ENCODE peak calls at places on chromosomes 12 and 14, in six cellular contexts. One of them, this sample, is unnamed.

GRCh38 chr12:3882896-3883564 is 9.8 kb upstream of the PARP11 start:
- DNase-seq in NCI-H2029 treated with DMSO at 0.1 percent for 48 hours: no peak
- DNase-seq in aorta: no peak
- DNase-seq in NCI-H1092 treated with DMSO at 0.1 percent for 48 hours: no peak
- DNase-seq in T-helper 2 cell: no peak
- DNase-seq in brain microvascular endothelial cell: peak; percentile 8
- DNase-seq in this sample: no peak

GRCh38 chr12:85872497-85873091 is 1.5 kb upstream of the NTS start:
- DNase-seq in NCI-H2029 treated with DMSO at 0.1 percent for 48 hours: peak; percentile 25
- DNase-seq in aorta: no peak
- DNase-seq in NCI-H1092 treated with DMSO at 0.1 percent for 48 hours: peak; percentile 58
- DNase-seq in T-helper 2 cell: no peak
- DNase-seq in brain microvascular endothelial cell: peak; percentile 43
- DNase-seq in this sample: no peak

GRCh38 chr14:31947076-31947475 is 130.0 kb upstream of the ARHGAP5 start:
- DNase-seq in NCI-H2029 treated with DMSO at 0.1 percent for 48 hours: no peak
- DNase-seq in aorta: no peak
- DNase-seq in NCI-H1092 treated with DMSO at 0.1 percent for 48 hours: no peak
- DNase-seq in T-helper 2 cell: no peak
- DNase-seq in brain microvascular endothelial cell: no peak
- DNase-seq in this sample: no peak

GRCh38 chr14:80664576-80664975 is 277.0 kb downstream of the CEP128 start:
- DNase-seq in NCI-H2029 treated with DMSO at 0.1 percent for 48 hours: no peak
- DNase-seq in aorta: no peak
- DNase-seq in NCI-H1092 treated with DMSO at 0.1 percent for 48 hours: no peak
- DNase-seq in T-helper 2 cell: no peak
- DNase-seq in brain microvascular endothelial cell: peak; percentile 9
- DNase-seq in this sample: no peak

GRCh38 chr12:66321433-66321832 is 19.1 kb downstream of the HELB start:
- DNase-seq in NCI-H2029 treated with DMSO at 0.1 percent for 48 hours: no peak
- DNase-seq in aorta: no peak
- DNase-seq in NCI-H1092 treated with DMSO at 0.1 percent for 48 hours: no peak
- DNase-seq in T-helper 2 cell: no peak
- DNase-seq in brain microvascular endothelial cell: no peak
- DNase-seq in this sample: no peak

GRCh38 chr14:30270200-30271161 is 288.5 kb upstream of the G2E3 start:
- DNase-seq in NCI-H2029 treated with DMSO at 0.1 percent for 48 hours: peak; percentile 57
- DNase-seq in aorta: peak; percentile 90
- DNase-seq in NCI-H1092 treated with DMSO at 0.1 percent for 48 hours: peak; percentile 76
- DNase-seq in T-helper 2 cell: peak; percentile 7
- DNase-seq in brain microvascular endothelial cell: peak; percentile 79
- DNase-seq in this sample: peak; percentile 76

GRCh38 chr14:62103497-62103896 is 341.3 kb downstream of the SNAPC1 start:
- DNase-seq in NCI-H2029 treated with DMSO at 0.1 percent for 48 hours: no peak
- DNase-seq in aorta: no peak
- DNase-seq in NCI-H1092 treated with DMSO at 0.1 percent for 48 hours: peak; percentile 26
- DNase-seq in T-helper 2 cell: no peak
- DNase-seq in brain microvascular endothelial cell: no peak
- DNase-seq in this sample: no peak

GRCh38 chr14:90544971-90545370 is 148.1 kb downstream of the CALM1 start:
- DNase-seq in NCI-H2029 treated with DMSO at 0.1 percent for 48 hours: no peak
- DNase-seq in aorta: peak; percentile 32
- DNase-seq in NCI-H1092 treated with DMSO at 0.1 percent for 48 hours: no peak
- DNase-seq in T-helper 2 cell: no peak
- DNase-seq in brain microvascular endothelial cell: no peak
- DNase-seq in this sample: peak; percentile 78

GRCh38 chr12:49369723-49370145 is 2.5 kb downstream of the SPATS2 start:
- DNase-seq in NCI-H2029 treated with DMSO at 0.1 percent for 48 hours: peak; percentile 49
- DNase-seq in aorta: no peak
- DNase-seq in NCI-H1092 treated with DMSO at 0.1 percent for 48 hours: no peak
- DNase-seq in T-helper 2 cell: no peak
- DNase-seq in brain microvascular endothelial cell: no peak
- DNase-seq in this sample: no peak

GRCh38 chr12:7155471-7156034 is 25.4 kb downstream of the CLSTN3 start:
- DNase-seq in NCI-H2029 treated with DMSO at 0.1 percent for 48 hours: peak; percentile 28
- DNase-seq in aorta: no peak
- DNase-seq in NCI-H1092 treated with DMSO at 0.1 percent for 48 hours: peak; percentile 9
- DNase-seq in T-helper 2 cell: no peak
- DNase-seq in brain microvascular endothelial cell: no peak
- DNase-seq in this sample: no peak

GRCh38 chr12:119204716-119205285 is 26.1 kb downstream of the HSPB8 start:
- DNase-seq in NCI-H2029 treated with DMSO at 0.1 percent for 48 hours: no peak
- DNase-seq in aorta: no peak
- DNase-seq in NCI-H1092 treated with DMSO at 0.1 percent for 48 hours: no peak
- DNase-seq in T-helper 2 cell: no peak
- DNase-seq in brain microvascular endothelial cell: no peak
- DNase-seq in this sample: no peak

GRCh38 chr12:121196902-121197301 is 13.0 kb upstream of the P2RX4 start:
- DNase-seq in NCI-H2029 treated with DMSO at 0.1 percent for 48 hours: no peak
- DNase-seq in aorta: no peak
- DNase-seq in NCI-H1092 treated with DMSO at 0.1 percent for 48 hours: no peak
- DNase-seq in T-helper 2 cell: no peak
- DNase-seq in brain microvascular endothelial cell: no peak
- DNase-seq in this sample: no peak

GRCh38 chr12:48838048-48838447 is 13.9 kb downstream of the DDX23 start:
- DNase-seq in NCI-H2029 treated with DMSO at 0.1 percent for 48 hours: no peak
- DNase-seq in aorta: no peak
- DNase-seq in NCI-H1092 treated with DMSO at 0.1 percent for 48 hours: no peak
- DNase-seq in T-helper 2 cell: no peak
- DNase-seq in brain microvascular endothelial cell: no peak
- DNase-seq in this sample: no peak

GRCh38 chr12:1553987-1554982 is 40.1 kb downstream of the FBXL14 start:
- DNase-seq in NCI-H2029 treated with DMSO at 0.1 percent for 48 hours: no peak
- DNase-seq in aorta: no peak
- DNase-seq in NCI-H1092 treated with DMSO at 0.1 percent for 48 hours: no peak
- DNase-seq in T-helper 2 cell: no peak
- DNase-seq in brain microvascular endothelial cell: no peak
- DNase-seq in this sample: no peak

GRCh38 chr14:24426912-24427536 is 2.4 kb downstream of the CBLN3 start:
- DNase-seq in NCI-H2029 treated with DMSO at 0.1 percent for 48 hours: no peak
- DNase-seq in aorta: peak; percentile 43
- DNase-seq in NCI-H1092 treated with DMSO at 0.1 percent for 48 hours: no peak
- DNase-seq in T-helper 2 cell: no peak
- DNase-seq in brain microvascular endothelial cell: no peak
- DNase-seq in this sample: no peak

GRCh38 chr12:79692249-79692619 is 1.5 kb upstream of the PAWR start:
- DNase-seq in NCI-H2029 treated with DMSO at 0.1 percent for 48 hours: no peak
- DNase-seq in aorta: no peak
- DNase-seq in NCI-H1092 treated with DMSO at 0.1 percent for 48 hours: no peak
- DNase-seq in T-helper 2 cell: no peak
- DNase-seq in brain microvascular endothelial cell: no peak
- DNase-seq in this sample: no peak

GRCh38 chr12:108594-108993 is 42.0 kb downstream of the IQSEC3 start:
- DNase-seq in NCI-H2029 treated with DMSO at 0.1 percent for 48 hours: peak; percentile 42
- DNase-seq in aorta: peak; percentile 66
- DNase-seq in NCI-H1092 treated with DMSO at 0.1 percent for 48 hours: peak; percentile 58
- DNase-seq in T-helper 2 cell: no peak
- DNase-seq in brain microvascular endothelial cell: no peak
- DNase-seq in this sample: no peak

GRCh38 chr12:59149995-59150642 is 229.8 kb upstream of the LRIG3 start:
- DNase-seq in NCI-H2029 treated with DMSO at 0.1 percent for 48 hours: peak; percentile 87
- DNase-seq in aorta: no peak
- DNase-seq in NCI-H1092 treated with DMSO at 0.1 percent for 48 hours: peak; percentile 80
- DNase-seq in T-helper 2 cell: no peak
- DNase-seq in brain microvascular endothelial cell: no peak
- DNase-seq in this sample: no peak

GRCh38 chr14:32627545-32628298 is 298.6 kb downstream of the AKAP6 start:
- DNase-seq in NCI-H2029 treated with DMSO at 0.1 percent for 48 hours: no peak
- DNase-seq in aorta: no peak
- DNase-seq in NCI-H1092 treated with DMSO at 0.1 percent for 48 hours: peak; percentile 2
- DNase-seq in T-helper 2 cell: no peak
- DNase-seq in brain microvascular endothelial cell: no peak
- DNase-seq in this sample: no peak

GRCh38 chr14:101082036-101082435 is 178.5 kb upstream of the RTL1 start:
- DNase-seq in NCI-H2029 treated with DMSO at 0.1 percent for 48 hours: no peak
- DNase-seq in aorta: no peak
- DNase-seq in NCI-H1092 treated with DMSO at 0.1 percent for 48 hours: no peak
- DNase-seq in T-helper 2 cell: no peak
- DNase-seq in brain microvascular endothelial cell: no peak
- DNase-seq in this sample: no peak

GRCh38 chr12:6533653-6534157 is 612 bp upstream of the GAPDH start:
- DNase-seq in NCI-H2029 treated with DMSO at 0.1 percent for 48 hours: peak; percentile 86
- DNase-seq in aorta: peak; percentile 85
- DNase-seq in NCI-H1092 treated with DMSO at 0.1 percent for 48 hours: peak; percentile 96
- DNase-seq in T-helper 2 cell: no peak
- DNase-seq in brain microvascular endothelial cell: no peak
- DNase-seq in this sample: no peak

GRCh38 chr14:51604078-51604477 is 47.6 kb upstream of the FRMD6 start:
- DNase-seq in NCI-H2029 treated with DMSO at 0.1 percent for 48 hours: no peak
- DNase-seq in aorta: no peak
- DNase-seq in NCI-H1092 treated with DMSO at 0.1 percent for 48 hours: no peak
- DNase-seq in T-helper 2 cell: no peak
- DNase-seq in brain microvascular endothelial cell: peak; percentile 91
- DNase-seq in this sample: no peak

GRCh38 chr14:41505491-41505890 is 101.2 kb upstream of the LRFN5 start:
- DNase-seq in NCI-H2029 treated with DMSO at 0.1 percent for 48 hours: no peak
- DNase-seq in aorta: no peak
- DNase-seq in NCI-H1092 treated with DMSO at 0.1 percent for 48 hours: no peak
- DNase-seq in T-helper 2 cell: no peak
- DNase-seq in brain microvascular endothelial cell: no peak
- DNase-seq in this sample: no peak

GRCh38 chr12:131487379-131488129 is 223.3 kb upstream of the SFSWAP start:
- DNase-seq in NCI-H2029 treated with DMSO at 0.1 percent for 48 hours: no peak
- DNase-seq in aorta: no peak
- DNase-seq in NCI-H1092 treated with DMSO at 0.1 percent for 48 hours: peak; percentile 47
- DNase-seq in T-helper 2 cell: no peak
- DNase-seq in brain microvascular endothelial cell: no peak
- DNase-seq in this sample: no peak

GRCh38 chr12:117359029-117359845 is 2.2 kb downstream of the NOS1 start:
- DNase-seq in NCI-H2029 treated with DMSO at 0.1 percent for 48 hours: no peak
- DNase-seq in aorta: no peak
- DNase-seq in NCI-H1092 treated with DMSO at 0.1 percent for 48 hours: no peak
- DNase-seq in T-helper 2 cell: no peak
- DNase-seq in brain microvascular endothelial cell: no peak
- DNase-seq in this sample: no peak

GRCh38 chr12:123949118-123949774 is 23.4 kb downstream of the CCDC92 start:
- DNase-seq in NCI-H2029 treated with DMSO at 0.1 percent for 48 hours: no peak
- DNase-seq in aorta: no peak
- DNase-seq in NCI-H1092 treated with DMSO at 0.1 percent for 48 hours: no peak
- DNase-seq in T-helper 2 cell: no peak
- DNase-seq in brain microvascular endothelial cell: no peak
- DNase-seq in this sample: no peak

GRCh38 chr14:96852823-96853422 is 55.7 kb downstream of the VRK1 start:
- DNase-seq in NCI-H2029 treated with DMSO at 0.1 percent for 48 hours: no peak
- DNase-seq in aorta: no peak
- DNase-seq in NCI-H1092 treated with DMSO at 0.1 percent for 48 hours: peak; percentile 17
- DNase-seq in T-helper 2 cell: no peak
- DNase-seq in brain microvascular endothelial cell: peak; percentile 54
- DNase-seq in this sample: no peak

GRCh38 chr14:91317381-91318313 is 73.1 kb upstream of the GPR68 start:
- DNase-seq in NCI-H2029 treated with DMSO at 0.1 percent for 48 hours: peak; percentile 39
- DNase-seq in aorta: peak; percentile 68
- DNase-seq in NCI-H1092 treated with DMSO at 0.1 percent for 48 hours: no peak
- DNase-seq in T-helper 2 cell: peak; percentile 62
- DNase-seq in brain microvascular endothelial cell: no peak
- DNase-seq in this sample: no peak